ENCODE peak calls at places on chromosomes 7 and 10, in seven cellular contexts. One of them, this sample, is unnamed.

GRCh38 chr7:143408686-143409551 is at the start of gene EPHA1:
- DNase-seq in Peyer's patch: peak
- DNase-seq in fibroblast of mammary gland: no peak
- DNase-seq in stimulated activated CD8-positive, alpha-beta memory T cell treated with anti-CD3 and anti-CD28 coated beads, Interleukin-4, amount 100 ng/mL, for 4 hours: no peak
- DNase-seq in KBM-7: no peak
- DNase-seq in nephron progenitor cell: peak
- DNase-seq in GM12891: no peak
- DNase-seq in this sample: no peak

GRCh38 chr10:65614956-65615565 is 1310.8 kb upstream of the LRRTM3 start:
- DNase-seq in stimulated activated CD8-positive, alpha-beta memory T cell treated with anti-CD3 and anti-CD28 coated beads, Interleukin-4, amount 100 ng/mL, for 4 hours: no peak
- DNase-seq in KBM-7: peak
- DNase-seq in GM12891: no peak
- DNase-seq in fibroblast of mammary gland: no peak
- DNase-seq in nephron progenitor cell: no peak
- DNase-seq in Peyer's patch: no peak
- DNase-seq in this sample: no peak

GRCh38 chr7:84999450-84999849 is 187.4 kb downstream of the SEMA3D start:
- DNase-seq in stimulated activated CD8-positive, alpha-beta memory T cell treated with anti-CD3 and anti-CD28 coated beads, Interleukin-4, amount 100 ng/mL, for 4 hours: no peak
- DNase-seq in nephron progenitor cell: no peak
- DNase-seq in Peyer's patch: no peak
- DNase-seq in KBM-7: no peak
- DNase-seq in fibroblast of mammary gland: no peak
- DNase-seq in GM12891: no peak
- DNase-seq in this sample: no peak

GRCh38 chr7:147088916-147089315 is 972.3 kb downstream of the CNTNAP2 start:
- DNase-seq in stimulated activated CD8-positive, alpha-beta memory T cell treated with anti-CD3 and anti-CD28 coated beads, Interleukin-4, amount 100 ng/mL, for 4 hours: no peak
- DNase-seq in KBM-7: no peak
- DNase-seq in Peyer's patch: no peak
- DNase-seq in fibroblast of mammary gland: no peak
- DNase-seq in nephron progenitor cell: no peak
- DNase-seq in GM12891: no peak
- DNase-seq in this sample: no peak

GRCh38 chr7:39062811-39063210 is 85.1 kb downstream of the POU6F2 start:
- DNase-seq in nephron progenitor cell: no peak
- DNase-seq in KBM-7: no peak
- DNase-seq in Peyer's patch: no peak
- DNase-seq in GM12891: no peak
- DNase-seq in fibroblast of mammary gland: no peak
- DNase-seq in stimulated activated CD8-positive, alpha-beta memory T cell treated with anti-CD3 and anti-CD28 coated beads, Interleukin-4, amount 100 ng/mL, for 4 hours: no peak
- DNase-seq in this sample: no peak

GRCh38 chr7:25565949-25566348 is 337.7 kb upstream of the NPVF start:
- DNase-seq in stimulated activated CD8-positive, alpha-beta memory T cell treated with anti-CD3 and anti-CD28 coated beads, Interleukin-4, amount 100 ng/mL, for 4 hours: no peak
- DNase-seq in KBM-7: peak
- DNase-seq in Peyer's patch: peak
- DNase-seq in fibroblast of mammary gland: peak
- DNase-seq in GM12891: peak
- DNase-seq in nephron progenitor cell: peak
- DNase-seq in this sample: peak

GRCh38 chr7:105691029-105691691 is 109.9 kb upstream of the EFCAB10 start:
- DNase-seq in nephron progenitor cell: no peak
- DNase-seq in stimulated activated CD8-positive, alpha-beta memory T cell treated with anti-CD3 and anti-CD28 coated beads, Interleukin-4, amount 100 ng/mL, for 4 hours: no peak
- DNase-seq in KBM-7: no peak
- DNase-seq in GM12891: no peak
- DNase-seq in fibroblast of mammary gland: peak
- DNase-seq in Peyer's patch: no peak
- DNase-seq in this sample: no peak

GRCh38 chr7:149289856-149290255 is 27.9 kb downstream of the ZNF783 start:
- DNase-seq in fibroblast of mammary gland: no peak
- DNase-seq in stimulated activated CD8-positive, alpha-beta memory T cell treated with anti-CD3 and anti-CD28 coated beads, Interleukin-4, amount 100 ng/mL, for 4 hours: no peak
- DNase-seq in Peyer's patch: no peak
- DNase-seq in nephron progenitor cell: no peak
- DNase-seq in GM12891: no peak
- DNase-seq in KBM-7: no peak
- DNase-seq in this sample: no peak

GRCh38 chr10:33860994-33861393 is 526.5 kb upstream of the NRP1 start:
- DNase-seq in fibroblast of mammary gland: no peak
- DNase-seq in KBM-7: no peak
- DNase-seq in nephron progenitor cell: no peak
- DNase-seq in GM12891: no peak
- DNase-seq in Peyer's patch: no peak
- DNase-seq in stimulated activated CD8-positive, alpha-beta memory T cell treated with anti-CD3 and anti-CD28 coated beads, Interleukin-4, amount 100 ng/mL, for 4 hours: no peak
- DNase-seq in this sample: no peak

GRCh38 chr7:133354546-133355324 is 101.9 kb downstream of the EXOC4 start:
- DNase-seq in KBM-7: no peak
- DNase-seq in GM12891: no peak
- DNase-seq in stimulated activated CD8-positive, alpha-beta memory T cell treated with anti-CD3 and anti-CD28 coated beads, Interleukin-4, amount 100 ng/mL, for 4 hours: no peak
- DNase-seq in fibroblast of mammary gland: peak
- DNase-seq in nephron progenitor cell: no peak
- DNase-seq in Peyer's patch: no peak
- DNase-seq in this sample: no peak

GRCh38 chr7:50449501-50449880 is 659 bp downstream of the FIGNL1 start:
- DNase-seq in fibroblast of mammary gland: no peak
- DNase-seq in nephron progenitor cell: no peak
- DNase-seq in Peyer's patch: no peak
- DNase-seq in GM12891: no peak
- DNase-seq in KBM-7: no peak
- DNase-seq in stimulated activated CD8-positive, alpha-beta memory T cell treated with anti-CD3 and anti-CD28 coated beads, Interleukin-4, amount 100 ng/mL, for 4 hours: no peak
- DNase-seq in this sample: no peak

GRCh38 chr10:103442031-103442461 is 10.1 kb downstream of the CALHM2 start:
- DNase-seq in GM12891: no peak
- DNase-seq in KBM-7: no peak
- DNase-seq in fibroblast of mammary gland: peak
- DNase-seq in Peyer's patch: no peak
- DNase-seq in stimulated activated CD8-positive, alpha-beta memory T cell treated with anti-CD3 and anti-CD28 coated beads, Interleukin-4, amount 100 ng/mL, for 4 hours: no peak
- DNase-seq in nephron progenitor cell: no peak
- DNase-seq in this sample: no peak

GRCh38 chr10:67803588-67804394 is 34.2 kb downstream of the DNAJC12 start:
- DNase-seq in KBM-7: no peak
- DNase-seq in Peyer's patch: no peak
- DNase-seq in stimulated activated CD8-positive, alpha-beta memory T cell treated with anti-CD3 and anti-CD28 coated beads, Interleukin-4, amount 100 ng/mL, for 4 hours: no peak
- DNase-seq in GM12891: no peak
- DNase-seq in fibroblast of mammary gland: peak
- DNase-seq in nephron progenitor cell: no peak
- DNase-seq in this sample: no peak

GRCh38 chr10:91163269-91163708 is 57.2 kb upstream of the PCGF5 start:
- DNase-seq in stimulated activated CD8-positive, alpha-beta memory T cell treated with anti-CD3 and anti-CD28 coated beads, Interleukin-4, amount 100 ng/mL, for 4 hours: peak
- DNase-seq in Peyer's patch: peak
- DNase-seq in nephron progenitor cell: peak
- DNase-seq in fibroblast of mammary gland: peak
- DNase-seq in KBM-7: peak
- DNase-seq in GM12891: peak
- DNase-seq in this sample: peak

GRCh38 chr10:16952610-16953009 is 135.4 kb upstream of the RSU1 start:
- DNase-seq in stimulated activated CD8-positive, alpha-beta memory T cell treated with anti-CD3 and anti-CD28 coated beads, Interleukin-4, amount 100 ng/mL, for 4 hours: no peak
- DNase-seq in nephron progenitor cell: no peak
- DNase-seq in KBM-7: peak
- DNase-seq in GM12891: no peak
- DNase-seq in Peyer's patch: no peak
- DNase-seq in fibroblast of mammary gland: peak
- DNase-seq in this sample: no peak

GRCh38 chr10:35336921-35337741 is 822 bp downstream of the CCNY start:
- DNase-seq in GM12891: no peak
- DNase-seq in stimulated activated CD8-positive, alpha-beta memory T cell treated with anti-CD3 and anti-CD28 coated beads, Interleukin-4, amount 100 ng/mL, for 4 hours: no peak
- DNase-seq in nephron progenitor cell: peak
- DNase-seq in Peyer's patch: peak
- DNase-seq in fibroblast of mammary gland: peak
- DNase-seq in KBM-7: peak
- DNase-seq in this sample: peak

GRCh38 chr10:117364121-117364960 is 10.9 kb downstream of the PDZD8 start:
- DNase-seq in fibroblast of mammary gland: no peak
- DNase-seq in KBM-7: no peak
- DNase-seq in stimulated activated CD8-positive, alpha-beta memory T cell treated with anti-CD3 and anti-CD28 coated beads, Interleukin-4, amount 100 ng/mL, for 4 hours: no peak
- DNase-seq in GM12891: no peak
- DNase-seq in nephron progenitor cell: no peak
- DNase-seq in Peyer's patch: no peak
- DNase-seq in this sample: no peak

GRCh38 chr7:74544706-74545469 is 91.2 kb downstream of the GTF2IRD1 start:
- DNase-seq in fibroblast of mammary gland: peak
- DNase-seq in stimulated activated CD8-positive, alpha-beta memory T cell treated with anti-CD3 and anti-CD28 coated beads, Interleukin-4, amount 100 ng/mL, for 4 hours: no peak
- DNase-seq in Peyer's patch: peak
- DNase-seq in nephron progenitor cell: peak
- DNase-seq in GM12891: peak
- DNase-seq in KBM-7: peak
- DNase-seq in this sample: no peak

GRCh38 chr10:100009283-100009792 is 409 bp downstream of the DNMBP start:
- DNase-seq in GM12891: no peak
- DNase-seq in nephron progenitor cell: no peak
- DNase-seq in fibroblast of mammary gland: peak
- DNase-seq in KBM-7: peak
- DNase-seq in Peyer's patch: peak
- DNase-seq in stimulated activated CD8-positive, alpha-beta memory T cell treated with anti-CD3 and anti-CD28 coated beads, Interleukin-4, amount 100 ng/mL, for 4 hours: peak
- DNase-seq in this sample: peak

GRCh38 chr7:94149776-94150545 is 145.8 kb upstream of the BET1 start:
- DNase-seq in stimulated activated CD8-positive, alpha-beta memory T cell treated with anti-CD3 and anti-CD28 coated beads, Interleukin-4, amount 100 ng/mL, for 4 hours: no peak
- DNase-seq in KBM-7: no peak
- DNase-seq in Peyer's patch: no peak
- DNase-seq in nephron progenitor cell: no peak
- DNase-seq in fibroblast of mammary gland: peak
- DNase-seq in GM12891: no peak
- DNase-seq in this sample: no peak

GRCh38 chr7:44313621-44314031 is 11.8 kb downstream of the CAMK2B start:
- DNase-seq in stimulated activated CD8-positive, alpha-beta memory T cell treated with anti-CD3 and anti-CD28 coated beads, Interleukin-4, amount 100 ng/mL, for 4 hours: no peak
- DNase-seq in nephron progenitor cell: no peak
- DNase-seq in KBM-7: no peak
- DNase-seq in Peyer's patch: peak
- DNase-seq in GM12891: no peak
- DNase-seq in fibroblast of mammary gland: no peak
- DNase-seq in this sample: no peak

GRCh38 chr7:437293-438280 is 82.1 kb downstream of the PDGFA start:
- DNase-seq in nephron progenitor cell: peak
- DNase-seq in stimulated activated CD8-positive, alpha-beta memory T cell treated with anti-CD3 and anti-CD28 coated beads, Interleukin-4, amount 100 ng/mL, for 4 hours: no peak
- DNase-seq in Peyer's patch: no peak
- DNase-seq in GM12891: no peak
- DNase-seq in fibroblast of mammary gland: no peak
- DNase-seq in KBM-7: no peak
- DNase-seq in this sample: no peak

GRCh38 chr10:102629661-102630614 is 14.3 kb upstream of the TRIM8 start:
- DNase-seq in fibroblast of mammary gland: peak
- DNase-seq in Peyer's patch: no peak
- DNase-seq in KBM-7: peak
- DNase-seq in nephron progenitor cell: peak
- DNase-seq in stimulated activated CD8-positive, alpha-beta memory T cell treated with anti-CD3 and anti-CD28 coated beads, Interleukin-4, amount 100 ng/mL, for 4 hours: no peak
- DNase-seq in GM12891: no peak
- DNase-seq in this sample: no peak

GRCh38 chr7:105643384-105643783 is 62.1 kb upstream of the EFCAB10 start:
- DNase-seq in fibroblast of mammary gland: no peak
- DNase-seq in stimulated activated CD8-positive, alpha-beta memory T cell treated with anti-CD3 and anti-CD28 coated beads, Interleukin-4, amount 100 ng/mL, for 4 hours: no peak
- DNase-seq in Peyer's patch: no peak
- DNase-seq in GM12891: no peak
- DNase-seq in nephron progenitor cell: peak
- DNase-seq in KBM-7: no peak
- DNase-seq in this sample: peak

GRCh38 chr7:159022238-159022993 is 122.3 kb downstream of the VIPR2 start:
- DNase-seq in Peyer's patch: no peak
- DNase-seq in GM12891: no peak
- DNase-seq in stimulated activated CD8-positive, alpha-beta memory T cell treated with anti-CD3 and anti-CD28 coated beads, Interleukin-4, amount 100 ng/mL, for 4 hours: no peak
- DNase-seq in KBM-7: no peak
- DNase-seq in nephron progenitor cell: no peak
- DNase-seq in fibroblast of mammary gland: no peak
- DNase-seq in this sample: peak

GRCh38 chr7:108525327-108525984 is 479 bp downstream of the PNPLA8 start:
- DNase-seq in GM12891: no peak
- DNase-seq in KBM-7: no peak
- DNase-seq in fibroblast of mammary gland: peak
- DNase-seq in nephron progenitor cell: peak
- DNase-seq in Peyer's patch: no peak
- DNase-seq in stimulated activated CD8-positive, alpha-beta memory T cell treated with anti-CD3 and anti-CD28 coated beads, Interleukin-4, amount 100 ng/mL, for 4 hours: no peak
- DNase-seq in this sample: no peak

GRCh38 chr7:5276611-5277010 is 6.1 kb upstream of the SLC29A4 start:
- DNase-seq in KBM-7: no peak
- DNase-seq in stimulated activated CD8-positive, alpha-beta memory T cell treated with anti-CD3 and anti-CD28 coated beads, Interleukin-4, amount 100 ng/mL, for 4 hours: no peak
- DNase-seq in nephron progenitor cell: no peak
- DNase-seq in GM12891: no peak
- DNase-seq in fibroblast of mammary gland: no peak
- DNase-seq in Peyer's patch: no peak
- DNase-seq in this sample: no peak

GRCh38 chr7:122310119-122311021 is 5.8 kb upstream of the FEZF1 start:
- DNase-seq in Peyer's patch: no peak
- DNase-seq in fibroblast of mammary gland: no peak
- DNase-seq in stimulated activated CD8-positive, alpha-beta memory T cell treated with anti-CD3 and anti-CD28 coated beads, Interleukin-4, amount 100 ng/mL, for 4 hours: no peak
- DNase-seq in GM12891: no peak
- DNase-seq in nephron progenitor cell: peak
- DNase-seq in KBM-7: peak
- DNase-seq in this sample: no peak

GRCh38 chr7:53315986-53316385 is 280.6 kb downstream of the POM121L12 start:
- DNase-seq in fibroblast of mammary gland: no peak
- DNase-seq in stimulated activated CD8-positive, alpha-beta memory T cell treated with anti-CD3 and anti-CD28 coated beads, Interleukin-4, amount 100 ng/mL, for 4 hours: no peak
- DNase-seq in nephron progenitor cell: peak
- DNase-seq in Peyer's patch: no peak
- DNase-seq in GM12891: no peak
- DNase-seq in KBM-7: no peak
- DNase-seq in this sample: no peak

GRCh38 chr7:46580756-46581155 is 659.7 kb upstream of the IGFBP3 start:
- DNase-seq in GM12891: no peak
- DNase-seq in nephron progenitor cell: no peak
- DNase-seq in fibroblast of mammary gland: no peak
- DNase-seq in KBM-7: no peak
- DNase-seq in stimulated activated CD8-positive, alpha-beta memory T cell treated with anti-CD3 and anti-CD28 coated beads, Interleukin-4, amount 100 ng/mL, for 4 hours: no peak
- DNase-seq in Peyer's patch: no peak
- DNase-seq in this sample: no peak

GRCh38 chr10:87000491-87000890 is 19.6 kb upstream of the FAM25A start:
- DNase-seq in GM12891: no peak
- DNase-seq in stimulated activated CD8-positive, alpha-beta memory T cell treated with anti-CD3 and anti-CD28 coated beads, Interleukin-4, amount 100 ng/mL, for 4 hours: no peak
- DNase-seq in KBM-7: no peak
- DNase-seq in nephron progenitor cell: no peak
- DNase-seq in fibroblast of mammary gland: peak
- DNase-seq in Peyer's patch: no peak
- DNase-seq in this sample: no peak

GRCh38 chr10:79053081-79053434 is 15.7 kb upstream of the ZMIZ1 start:
- DNase-seq in stimulated activated CD8-positive, alpha-beta memory T cell treated with anti-CD3 and anti-CD28 coated beads, Interleukin-4, amount 100 ng/mL, for 4 hours: no peak
- DNase-seq in GM12891: no peak
- DNase-seq in Peyer's patch: peak
- DNase-seq in nephron progenitor cell: no peak
- DNase-seq in fibroblast of mammary gland: no peak
- DNase-seq in KBM-7: no peak
- DNase-seq in this sample: no peak

GRCh38 chr10:50563906-50564305 is 59.9 kb downstream of the SGMS1 start:
- DNase-seq in GM12891: no peak
- DNase-seq in nephron progenitor cell: no peak
- DNase-seq in KBM-7: no peak
- DNase-seq in Peyer's patch: peak
- DNase-seq in stimulated activated CD8-positive, alpha-beta memory T cell treated with anti-CD3 and anti-CD28 coated beads, Interleukin-4, amount 100 ng/mL, for 4 hours: no peak
- DNase-seq in fibroblast of mammary gland: no peak
- DNase-seq in this sample: no peak

GRCh38 chr7:2019693-2020511 is 212.8 kb downstream of the MAD1L1 start:
- DNase-seq in KBM-7: peak
- DNase-seq in stimulated activated CD8-positive, alpha-beta memory T cell treated with anti-CD3 and anti-CD28 coated beads, Interleukin-4, amount 100 ng/mL, for 4 hours: peak
- DNase-seq in GM12891: peak
- DNase-seq in fibroblast of mammary gland: peak
- DNase-seq in Peyer's patch: peak
- DNase-seq in nephron progenitor cell: no peak
- DNase-seq in this sample: no peak

GRCh38 chr7:158320328-158320727 is 267.3 kb downstream of the PTPRN2 start:
- DNase-seq in GM12891: no peak
- DNase-seq in KBM-7: no peak
- DNase-seq in stimulated activated CD8-positive, alpha-beta memory T cell treated with anti-CD3 and anti-CD28 coated beads, Interleukin-4, amount 100 ng/mL, for 4 hours: no peak
- DNase-seq in nephron progenitor cell: no peak
- DNase-seq in fibroblast of mammary gland: no peak
- DNase-seq in Peyer's patch: no peak
- DNase-seq in this sample: no peak

GRCh38 chr7:149475121-149476045 is 14.5 kb upstream of the ZNF777 start:
- DNase-seq in Peyer's patch: no peak
- DNase-seq in fibroblast of mammary gland: no peak
- DNase-seq in GM12891: no peak
- DNase-seq in KBM-7: no peak
- DNase-seq in nephron progenitor cell: no peak
- DNase-seq in stimulated activated CD8-positive, alpha-beta memory T cell treated with anti-CD3 and anti-CD28 coated beads, Interleukin-4, amount 100 ng/mL, for 4 hours: no peak
- DNase-seq in this sample: no peak

GRCh38 chr7:36299882-36300341 is 89.8 kb upstream of the ANLN start:
- DNase-seq in nephron progenitor cell: no peak
- DNase-seq in Peyer's patch: no peak
- DNase-seq in GM12891: no peak
- DNase-seq in stimulated activated CD8-positive, alpha-beta memory T cell treated with anti-CD3 and anti-CD28 coated beads, Interleukin-4, amount 100 ng/mL, for 4 hours: no peak
- DNase-seq in KBM-7: no peak
- DNase-seq in fibroblast of mammary gland: no peak
- DNase-seq in this sample: peak

GRCh38 chr7:29342761-29343160 is 148.2 kb downstream of the CHN2 start:
- DNase-seq in Peyer's patch: no peak
- DNase-seq in nephron progenitor cell: no peak
- DNase-seq in stimulated activated CD8-positive, alpha-beta memory T cell treated with anti-CD3 and anti-CD28 coated beads, Interleukin-4, amount 100 ng/mL, for 4 hours: no peak
- DNase-seq in GM12891: no peak
- DNase-seq in KBM-7: no peak
- DNase-seq in fibroblast of mammary gland: no peak
- DNase-seq in this sample: no peak

This sample was measured in posterior cingulate gyrus.